ENCODE peak calls at places on chromosomes 13 and 19, in five cellular contexts. R, N, Q, J and M are unnamed samples.

GRCh38 chr13:77729502-77730221 is 32.2 kb downstream of the SLAIN1 start:
- DNase-seq in R (no peak), N (no peak), J (no peak), Q (no peak), M (no peak)

GRCh38 chr19:38148337-38148736 is 75.7 kb downstream of the DPF1 start:
- DNase-seq in N (no peak), Q (no peak), R (no peak), J (no peak), M (no peak)

GRCh38 chr19:40612831-40613668 is 11.9 kb downstream of the LTBP4 start:
- DNase-seq in J (no peak), N (peak), Q (peak), R (peak), M (no peak)

GRCh38 chr13:20064128-20064527 is 96.7 kb downstream of the GJA3 start:
- DNase-seq in J (no peak), Q (no peak), R (no peak), N (peak), M (peak)

GRCh38 chr13:29754486-29754806 is 96.0 kb downstream of the UBL3 start:
- DNase-seq in N (peak), J (peak), Q (peak), R (peak), M (peak)

GRCh38 chr19:38055655-38056521 is 148.9 kb downstream of the SIPA1L3 start:
- DNase-seq in Q (peak), N (no peak), J (no peak), R (no peak), M (no peak)

GRCh38 chr13:51041126-51041525 is 69.9 kb downstream of the C13orf42 start:
- DNase-seq in R (no peak), N (no peak), J (no peak), Q (no peak), M (no peak)

GRCh38 chr19:4519521-4520277 is 1.4 kb upstream of the PLIN4 start:
- DNase-seq in Q (no peak), N (peak), R (no peak), J (no peak), M (no peak)

GRCh38 chr13:51643114-51643881 is 59.0 kb downstream of the WDFY2 start:
- DNase-seq in N (peak), J (no peak), Q (no peak), R (no peak), M (peak)

GRCh38 chr19:6588508-6589345 is 2.2 kb downstream of the CD70 start:
- DNase-seq in Q (no peak), R (no peak), J (no peak), N (no peak), M (no peak)

GRCh38 chr13:37106642-37107041 is 1.2 kb upstream of the CSNK1A1L start:
- DNase-seq in N (no peak), R (no peak), Q (no peak), J (no peak), M (peak)

GRCh38 chr13:59776924-59777690 is 386.6 kb downstream of the DIAPH3 start:
- DNase-seq in Q (no peak), N (peak), J (no peak), R (no peak), M (peak)

GRCh38 chr13:49904729-49905456 is 31.2 kb downstream of the SPRYD7 start:
- DNase-seq in R (no peak), Q (no peak), J (no peak), N (no peak), M (no peak)

GRCh38 chr19:23060016-23060415 is 56.8 kb upstream of the ZNF730 start:
- DNase-seq in N (no peak), J (no peak), R (no peak), Q (no peak), M (no peak)

GRCh38 chr13:62320129-62320724 is 904.6 kb upstream of the PCDH20 start:
- DNase-seq in R (no peak), Q (no peak), J (peak), N (peak), M (peak)

GRCh38 chr13:107680115-107680514 is 535.2 kb downstream of the LIG4 start:
- DNase-seq in J (no peak), Q (no peak), N (no peak), R (no peak), M (peak)

GRCh38 chr13:28052945-28053344 is 47.4 kb downstream of the FLT3 start:
- DNase-seq in Q (no peak), J (no peak), R (no peak), N (peak), M (peak)

GRCh38 chr13:32629313-32629712 is 43.1 kb downstream of the PDS5B start:
- DNase-seq in Q (no peak), R (no peak), N (peak), J (no peak), M (peak)

GRCh38 chr13:31038834-31039552 is 106.5 kb downstream of the TEX26 start:
- DNase-seq in Q (no peak), R (no peak), N (peak), J (no peak), M (peak)

GRCh38 chr13:114065141-114065925 is 67.1 kb downstream of the RASA3 start:
- DNase-seq in J (no peak), N (peak), R (peak), Q (peak), M (peak)

GRCh38 chr13:111219306-111219705 is 101.1 kb upstream of the TEX29 start:
- DNase-seq in N (peak), R (no peak), J (no peak), Q (no peak), M (peak)

GRCh38 chr13:113904411-113904810 is 40.5 kb upstream of the GAS6 start:
- DNase-seq in N (peak), Q (peak), J (no peak), R (peak), M (peak)

GRCh38 chr13:89097994-89098393 is 1426.8 kb downstream of the SLITRK5 start:
- DNase-seq in Q (no peak), R (no peak), J (no peak), N (no peak), M (no peak)
- H2AFZ ChIP-seq in Q (no peak), R (no peak), J (peak), N (no peak), M (no peak)

GRCh38 chr13:48600374-48601364 is 53.1 kb upstream of the CYSLTR2 start:
- DNase-seq in J (no peak), N (peak), Q (no peak), R (no peak), M (peak)
- H2BK15ac ChIP-seq in J (no peak), N (no peak), Q (no peak), R (no peak), M (no peak)

GRCh38 chr13:44899967-44900366 is 89.3 kb downstream of the NUFIP1 start:
- DNase-seq in R (no peak), J (no peak), N (no peak), Q (no peak), M (no peak)

GRCh38 chr13:44894001-44894770 is 95.1 kb downstream of the NUFIP1 start:
- DNase-seq in J (no peak), Q (no peak), R (no peak), N (no peak), M (no peak)

DNA sequence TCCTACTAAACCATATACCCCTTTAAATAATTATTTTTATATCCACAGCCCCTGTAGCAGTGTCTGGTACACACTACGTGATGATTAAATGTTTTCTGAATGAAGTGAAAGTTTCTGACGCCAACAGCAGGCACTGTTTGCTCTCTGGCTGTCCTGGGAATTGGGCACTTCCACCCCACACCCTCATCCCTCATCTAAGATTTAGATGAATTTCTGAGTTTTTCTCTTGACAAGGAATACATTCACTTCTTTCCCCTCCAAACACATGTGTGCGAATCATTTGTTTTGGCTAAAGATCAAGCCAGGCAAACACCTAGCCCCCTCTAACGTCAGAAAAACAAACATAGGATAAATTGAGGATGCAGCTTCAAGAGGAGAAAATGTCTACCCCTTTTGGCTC is 93.7 kb downstream of the NUFIP1 start:
- DNase-seq in Q (no peak), J (no peak), R (no peak), N (no peak), M (no peak)
- H2AFZ ChIP-seq in Q (no peak), J (no peak), R (no peak), N (no peak), M (no peak)

GRCh38 chr13:98143157-98143553 is 261 bp downstream of the FARP1 start:
- DNase-seq in J (peak), R (peak), Q (no peak), N (no peak), M (no peak)
- H2BK15ac ChIP-seq in J (no peak), R (no peak), Q (no peak), N (peak), M (no peak)

DNA sequence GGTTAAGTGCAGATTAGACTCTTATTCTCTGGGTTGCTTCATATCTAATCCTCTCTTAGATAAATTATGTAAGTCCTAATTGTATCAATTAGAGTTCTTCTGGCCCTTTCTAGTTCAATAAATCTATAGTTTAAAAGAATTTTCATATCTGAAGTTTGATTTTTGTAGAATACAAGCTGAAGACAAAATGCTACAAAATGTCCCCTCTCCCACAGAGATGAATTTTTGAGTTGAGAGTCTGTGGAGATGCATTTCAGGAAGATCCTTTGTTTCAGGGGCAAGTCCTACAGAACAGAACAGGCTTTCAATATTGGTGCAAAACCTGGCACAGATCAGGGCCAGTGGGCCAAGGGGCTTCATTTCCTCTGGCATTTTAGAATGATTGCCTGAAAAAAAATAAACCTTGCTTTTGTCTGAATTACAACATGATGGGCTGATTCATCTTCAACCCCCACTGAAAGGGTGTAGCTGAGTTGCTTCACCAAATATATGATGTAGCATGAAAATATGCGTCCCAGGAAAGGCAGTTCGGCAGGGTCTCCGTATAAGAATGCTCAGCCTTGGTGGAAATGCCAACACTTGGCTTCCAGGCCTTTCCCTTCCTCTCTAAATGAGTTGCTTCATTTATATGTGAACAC is 6.4 kb upstream of the IPO5 start:
- DNase-seq in Q (no peak), N (peak), R (no peak), J (no peak), M (peak)
- H2AFZ ChIP-seq in Q (no peak), N (no peak), R (no peak), J (no peak), M (peak)